ENCODE peak calls at places on chromosomes 16 and 17, in five cellular contexts. F, I, T, R and C are unnamed samples.

GRCh38 chr17:27473748-27474609 is 17.7 kb downstream of the KSR1 start:
- DNase-seq in I (peak; percentile 97), F (no peak), R (no peak), T (peak; percentile 80), C (peak; percentile 76)

GRCh38 chr17:79192503-79193500 is 118.2 kb downstream of the ENGASE start:
- DNase-seq in T (peak; percentile 66), R (peak; percentile 91), I (no peak), F (no peak), C (no peak)

GRCh38 chr16:82627811-82628339 is 1.1 kb downstream of the CDH13 start:
- DNase-seq in T (no peak), F (no peak), R (no peak), I (no peak), C (no peak)

GRCh38 chr17:21460358-21460757 is 84.2 kb downstream of the KCNJ12 start:
- DNase-seq in I (no peak), T (no peak), F (no peak), R (no peak), C (no peak)

GRCh38 chr17:72665841-72666518 is 426.5 kb downstream of the SLC39A11 start:
- DNase-seq in T (no peak), F (no peak), I (no peak), R (no peak), C (no peak)

GRCh38 chr16:88377961-88378360 is 4.8 kb upstream of the ZNF469 start:
- DNase-seq in I (no peak), R (no peak), F (no peak), T (no peak), C (no peak)

GRCh38 chr17:49742256-49742655 is 21.7 kb downstream of the FAM117A start:
- DNase-seq in T (no peak), F (no peak), I (no peak), R (no peak), C (no peak)

GRCh38 chr17:20896153-20896649 is 146.6 kb downstream of the USP22 start:
- DNase-seq in F (no peak), R (no peak), I (no peak), T (no peak), C (no peak)

GRCh38 chr17:19341641-19342610 is 20.6 kb downstream of the B9D1 start:
- DNase-seq in F (no peak), I (no peak), R (no peak), T (no peak), C (no peak)

GRCh38 chr17:65677932-65678331 is 116.5 kb upstream of the AXIN2 start:
- DNase-seq in I (no peak), R (no peak), T (no peak), F (peak; percentile 56), C (no peak)

GRCh38 chr17:37744961-37745800 is at the start of gene HNF1B:
- DNase-seq in F (peak; percentile 63), I (no peak), T (no peak), R (peak; percentile 65), C (no peak)
- TF ChIP-seq GABPA in F (no peak), I (no peak), T (no peak), R (no peak), C (no peak)

DNA sequence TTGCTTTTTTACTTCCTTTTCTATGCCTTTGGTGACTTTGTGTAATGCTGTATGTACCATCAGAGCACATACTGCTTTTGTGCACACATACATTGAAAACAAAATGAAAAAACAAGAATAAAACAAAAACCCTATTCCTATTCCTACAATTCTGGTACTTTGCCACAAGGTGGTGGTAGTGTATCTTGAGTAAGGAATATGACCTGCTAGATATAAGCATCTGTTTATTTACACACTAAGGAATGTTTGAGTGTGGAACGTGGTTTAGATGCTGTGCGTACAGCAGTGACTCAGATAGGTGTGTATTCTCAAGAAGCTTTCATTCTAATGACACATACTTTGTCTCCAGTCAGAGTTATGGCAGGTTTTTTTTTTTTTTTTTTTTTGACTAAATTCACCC is 606.2 kb downstream of the WWOX start:
- DNase-seq in F (peak; percentile 82), R (no peak), I (peak; percentile 9), T (peak; percentile 35), C (peak; percentile 1)
- TF ChIP-seq GABPA in F (no peak), R (no peak), I (no peak), T (no peak), C (no peak)

DNA sequence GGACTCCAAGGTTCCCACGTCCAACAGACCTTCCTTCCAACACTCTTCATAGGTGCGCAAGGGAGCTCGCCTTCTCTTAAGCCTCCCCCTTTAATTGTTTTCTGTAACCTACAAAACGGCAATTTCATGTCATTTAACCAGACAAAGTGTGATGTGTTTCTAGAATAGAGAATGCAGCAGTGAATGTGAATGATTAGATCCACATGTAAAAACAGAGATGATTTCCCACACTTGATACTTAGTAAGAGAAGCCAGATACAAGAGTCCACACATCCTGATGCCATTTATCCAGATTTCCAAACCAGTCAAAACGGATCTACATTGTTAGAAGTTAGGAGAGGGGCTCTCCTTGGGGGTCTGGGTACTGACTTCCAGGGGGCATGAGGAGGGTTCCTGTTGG is 89.3 kb downstream of the IRF8 start:
- DNase-seq in I (peak; percentile 71), T (no peak), R (no peak), F (no peak), C (no peak)
- TF ChIP-seq GABPA in I (no peak), T (no peak), R (no peak), F (no peak), C (no peak)

DNA sequence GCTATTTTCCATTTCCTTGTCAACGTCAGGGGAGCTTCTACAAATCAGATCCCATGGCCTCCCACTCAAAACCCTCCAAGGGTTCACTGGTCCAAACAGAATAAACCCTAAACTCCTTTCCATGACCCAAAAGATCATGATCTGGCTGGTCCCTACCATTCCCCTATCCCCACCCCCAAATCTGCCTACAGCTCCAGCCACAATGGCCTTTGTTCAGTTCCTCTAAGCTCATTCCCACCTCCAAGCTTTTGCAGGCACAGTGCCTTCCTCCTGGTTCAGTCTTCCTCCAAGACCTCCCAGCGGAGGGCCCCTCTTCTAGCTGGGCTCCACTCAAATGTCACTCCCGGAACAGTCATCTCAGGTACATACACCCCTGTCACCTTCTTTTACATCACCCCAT is 2.0 kb downstream of the GPRC5B start:
- DNase-seq in F (no peak), R (peak; percentile 58), I (no peak), T (no peak), C (no peak)
- TF ChIP-seq GABPA in F (no peak), R (no peak), I (no peak), T (no peak), C (no peak)

DNA sequence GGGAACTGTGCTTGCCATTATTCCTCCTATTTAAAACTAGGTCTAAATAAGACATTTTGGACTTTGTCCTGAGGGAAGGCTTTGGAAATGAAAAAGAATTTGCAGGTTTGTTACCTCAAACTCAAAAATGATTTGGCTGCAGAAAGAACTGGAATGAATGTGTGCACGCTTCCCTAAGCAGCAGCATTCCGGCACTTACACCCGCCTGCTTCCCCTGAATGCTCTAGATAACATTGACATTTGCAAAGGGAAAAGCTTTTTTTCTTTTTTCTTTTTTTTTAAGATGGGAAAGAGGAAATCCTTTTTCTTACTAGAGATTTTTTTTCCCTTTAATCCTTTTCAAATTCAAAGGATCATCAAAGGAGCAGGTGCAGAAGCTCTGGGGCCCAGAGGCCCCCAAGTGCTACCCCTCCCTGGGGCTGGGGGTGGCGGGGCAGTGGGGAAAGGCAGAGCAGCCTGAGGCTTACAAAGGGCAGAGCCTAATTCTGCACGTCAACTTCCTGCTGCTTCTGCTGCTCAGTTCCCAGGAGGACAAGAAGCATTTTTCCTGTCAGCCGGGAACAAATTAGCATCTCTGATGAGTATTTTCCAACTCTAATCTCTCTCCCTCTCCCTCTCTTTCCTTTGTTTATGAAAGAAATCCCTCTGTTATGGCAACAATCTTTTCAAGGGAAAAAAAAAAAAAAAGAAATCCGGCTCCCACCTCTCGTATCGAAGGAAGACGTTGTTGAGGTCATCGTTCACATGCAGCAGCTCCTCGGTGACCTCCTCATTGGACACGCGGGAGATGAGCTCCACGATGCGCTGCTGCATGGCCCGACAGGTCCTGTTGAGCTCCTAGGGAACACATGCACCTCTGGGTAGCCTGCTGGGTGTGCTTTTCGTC is 32.1 kb upstream of the SREBF1 start:
- DNase-seq in F (no peak), I (no peak), R (no peak), T (no peak), C (no peak)
- TF ChIP-seq GABPA in F (no peak), I (no peak), R (no peak), T (no peak), C (no peak)

GRCh38 chr16:77610496-77610895 is 111.8 kb upstream of the NUDT7 start:
- DNase-seq in F (no peak), T (no peak), R (no peak), I (no peak), C (no peak)
- TF ChIP-seq GABPA in F (no peak), T (no peak), R (no peak), I (no peak), C (no peak)

DNA sequence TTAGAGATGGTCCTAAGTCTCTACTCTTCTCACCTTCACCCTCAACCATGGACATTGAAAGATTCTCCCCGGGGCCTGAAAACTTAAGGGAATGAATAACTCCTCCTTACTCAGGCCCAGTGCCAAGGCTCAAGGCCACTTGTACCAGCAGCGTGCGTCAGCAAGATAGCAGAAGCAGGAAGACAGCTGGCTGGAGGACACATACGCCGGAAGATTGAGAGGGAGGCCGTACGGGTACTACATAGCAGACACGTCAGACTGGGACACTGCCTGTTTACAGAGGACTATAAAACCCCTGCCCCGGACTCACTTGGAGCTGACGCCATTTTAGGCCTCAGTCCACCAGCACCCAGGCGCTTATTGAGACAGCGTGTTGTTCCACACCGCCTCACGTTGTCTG is 75.8 kb upstream of the MED13 start:
- DNase-seq in R (no peak), I (no peak), F (no peak), T (no peak), C (no peak)
- TF ChIP-seq GABPA in R (no peak), I (no peak), F (no peak), T (no peak), C (no peak)

GRCh38 chr17:44552361-44552760 is 4.9 kb upstream of the FZD2 start:
- DNase-seq in R (no peak), T (no peak), I (no peak), F (peak; percentile 69), C (no peak)
- TF ChIP-seq GABPA in R (no peak), T (no peak), I (no peak), F (no peak), C (no peak)